ENCODE peak calls at places on chromosomes 4 and X, in ten cellular contexts. A is tibial nerve, G is IMR-90, Q is endothelial cell of umbilical vein, M is HepG2, F is A549, N is GM12878, O is H1, B is Peyer's patch, I is right lobe of liver. V is an unnamed sample.

GRCh38 chrX:45771114-45771513 is 570.4 kb upstream of the DIPK2B start:
- DNase-seq in N (no peak), O (no peak), Q (peak), I (no peak), B (no peak), G (peak), F (peak), M (peak), A (no peak), V (no peak)

GRCh38 chr4:102535398-102536082 is 34.4 kb downstream of the NFKB1 start:
- DNase-seq in Q (no peak), M (no peak), O (no peak), N (no peak), F (no peak), I (no peak), A (no peak), G (peak), B (no peak), V (no peak)

GRCh38 chr4:140052050-140052449 is 101.9 kb downstream of the MAML3 start:
- DNase-seq in B (no peak), A (peak), O (no peak), F (no peak), Q (peak), I (no peak), G (peak), N (no peak), M (peak), V (peak)

GRCh38 chr4:8157944-8158709 is 486 bp downstream of the ABLIM2 start:
- DNase-seq in M (no peak), O (no peak), G (no peak), N (no peak), Q (no peak), F (no peak), B (no peak), A (no peak), I (no peak), V (no peak)

GRCh38 chr4:2825184-2825506 is 18.5 kb upstream of the ADD1 start:
- DNase-seq in G (no peak), I (peak), B (no peak), A (no peak), Q (no peak), O (no peak), N (no peak), M (no peak), F (no peak), V (no peak)

GRCh38 chr4:113869743-113870375 is 108.3 kb upstream of the CAMK2D start:
- DNase-seq in I (no peak), Q (peak), A (no peak), O (no peak), G (peak), M (no peak), N (peak), F (no peak), B (peak), V (no peak)

GRCh38 chr4:2151544-2151943 is 90.4 kb downstream of the HAUS3 start:
- DNase-seq in B (no peak), F (no peak), O (no peak), N (no peak), Q (no peak), I (no peak), M (no peak), A (no peak), G (no peak), V (no peak)

GRCh38 chrX:71622347-71623104 is 4.2 kb upstream of the CXCR3 start:
- DNase-seq in B (peak), N (peak), Q (peak), F (peak), I (peak), M (peak), G (peak), A (peak), O (no peak), V (peak)

GRCh38 chr4:3421470-3421869 is 20.3 kb upstream of the HGFAC start:
- DNase-seq in N (no peak), O (no peak), Q (no peak), A (no peak), B (no peak), I (peak), G (no peak), M (no peak), F (no peak), V (no peak)

GRCh38 chr4:111031180-111031579 is 408.3 kb upstream of the PITX2 start:
- DNase-seq in I (no peak), A (no peak), O (no peak), N (no peak), M (no peak), Q (no peak), B (no peak), G (peak), F (no peak), V (no peak)

GRCh38 chrX:2500091-2500680 is 590 bp downstream of the DHRSX start:
- DNase-seq in F (peak), M (peak), O (no peak), G (peak), A (no peak), N (no peak), I (peak), B (peak), Q (peak), V (no peak)

GRCh38 chrX:18877472-18877871 is 106.4 kb downstream of the PHKA2 start:
- DNase-seq in M (peak), O (no peak), I (no peak), A (no peak), Q (no peak), G (no peak), B (no peak), F (no peak), N (no peak), V (no peak)

GRCh38 chrX:134542485-134542884 is 82.5 kb downstream of the HPRT1 start:
- DNase-seq in G (peak), O (no peak), I (no peak), Q (no peak), F (no peak), B (no peak), A (no peak), N (no peak), M (no peak), V (no peak)

GRCh38 chr4:99921174-99921573 is 25.2 kb downstream of the DNAJB14 start:
- DNase-seq in O (no peak), N (no peak), G (no peak), A (no peak), F (no peak), I (no peak), B (no peak), Q (no peak), M (no peak), V (no peak)

GRCh38 chr4:113049421-113050355 is at the start of gene ANK2:
- DNase-seq in I (no peak), Q (no peak), O (peak), A (no peak), B (no peak), M (no peak), F (no peak), G (no peak), N (no peak), V (peak)

GRCh38 chrX:23434356-23434884 is 99.8 kb downstream of the PTCHD1 start:
- DNase-seq in F (no peak), I (no peak), M (no peak), Q (no peak), N (no peak), A (peak), B (peak), O (no peak), G (peak), V (peak)

GRCh38 chr4:6221296-6221850 is 21.0 kb upstream of the JAKMIP1 start:
- DNase-seq in Q (no peak), I (peak), O (no peak), G (no peak), M (no peak), B (no peak), A (no peak), N (no peak), F (no peak), V (peak)

GRCh38 chr4:52658671-52659015 is 458 bp downstream of the USP46 start:
- DNase-seq in I (no peak), F (peak), O (no peak), A (no peak), B (no peak), M (no peak), Q (peak), N (no peak), G (no peak), V (no peak)

GRCh38 chrX:10360121-10360520 is 203.3 kb downstream of the CLCN4 start:
- DNase-seq in O (no peak), Q (no peak), M (no peak), F (no peak), N (no peak), I (no peak), A (peak), G (peak), B (no peak), V (no peak)

GRCh38 chrX:107880054-107880610 is 54.5 kb downstream of the MID2 start:
- DNase-seq in O (no peak), B (no peak), N (no peak), I (no peak), F (no peak), Q (no peak), A (no peak), M (no peak), G (no peak), V (no peak)

GRCh38 chr4:146061610-146062324 is 113.8 kb upstream of the LSM6 start:
- DNase-seq in G (no peak), B (no peak), M (no peak), O (no peak), F (no peak), A (no peak), Q (no peak), N (no peak), I (no peak), V (no peak)

GRCh38 chr4:82988323-82988832 is 22.2 kb downstream of the LIN54 start:
- DNase-seq in N (no peak), M (no peak), Q (no peak), A (no peak), G (peak), F (no peak), O (no peak), B (no peak), I (no peak), V (no peak)

GRCh38 chr4:91116861-91117260 is 989.7 kb downstream of the CCSER1 start:
- DNase-seq in N (no peak), G (no peak), M (no peak), O (no peak), A (no peak), Q (peak), I (no peak), B (no peak), F (no peak), V (no peak)

GRCh38 chr4:157700898-157701694 is 471.7 kb downstream of the GASK1B start:
- DNase-seq in N (no peak), Q (peak), O (no peak), M (no peak), G (no peak), B (no peak), F (no peak), A (no peak), I (no peak), V (no peak)

GRCh38 chr4:7968262-7968896 is 28.7 kb upstream of the AFAP1 start:
- DNase-seq in F (no peak), I (no peak), G (no peak), A (no peak), B (no peak), M (no peak), N (no peak), O (no peak), Q (peak), V (no peak)

GRCh38 chr4:114400531-114400930 is 198.1 kb upstream of the UGT8 start:
- DNase-seq in M (no peak), Q (no peak), G (no peak), I (no peak), F (no peak), O (no peak), B (no peak), N (no peak), A (no peak), V (no peak)

GRCh38 chr4:27005512-27006246 is 145.0 kb downstream of the STIM2 start:
- DNase-seq in B (no peak), F (no peak), M (no peak), N (no peak), I (no peak), O (no peak), A (no peak), Q (peak), G (peak), V (no peak)

GRCh38 chr4:128525387-128525786 is 237.8 kb upstream of the PGRMC2 start:
- DNase-seq in Q (peak), I (no peak), A (no peak), N (no peak), O (no peak), M (no peak), F (no peak), B (no peak), G (peak), V (no peak)

GRCh38 chrX:16577483-16578029 is 72.4 kb upstream of the S100G start:
- DNase-seq in N (no peak), I (no peak), F (no peak), Q (no peak), A (no peak), B (no peak), O (no peak), G (no peak), M (no peak), V (no peak)

GRCh38 chr4:83560523-83560922 is 24.6 kb downstream of the GPAT3 start:
- DNase-seq in I (no peak), F (no peak), A (no peak), G (no peak), B (no peak), M (no peak), N (no peak), Q (no peak), O (no peak), V (no peak)

GRCh38 chr4:94411296-94411695 is 40.4 kb upstream of the PDLIM5 start:
- DNase-seq in Q (no peak), M (no peak), G (no peak), O (no peak), N (no peak), F (no peak), B (no peak), I (no peak), A (no peak), V (no peak)

GRCh38 chrX:57918750-57919436 is 8.6 kb upstream of the ZXDA start:
- DNase-seq in I (no peak), G (peak), F (no peak), O (no peak), Q (peak), B (no peak), A (peak), M (peak), N (no peak), V (peak)

GRCh38 chrX:115602729-115603389 is 41.9 kb downstream of the PLS3 start:
- DNase-seq in I (no peak), M (no peak), N (no peak), A (no peak), O (no peak), G (no peak), F (no peak), Q (no peak), B (no peak), V (no peak)
- H3K27ac ChIP-seq in I (no peak), M (no peak), N (no peak), A (peak), O (no peak), G (no peak), F (peak), Q (no peak), B (no peak), V (peak)

GRCh38 chrX:50211510-50211909 is 6.9 kb downstream of the CCNB3 start:
- DNase-seq in N (no peak), Q (no peak), F (no peak), M (no peak), A (no peak), I (no peak), B (no peak), G (peak), O (no peak), V (no peak)
- TF ChIP-seq CTCF in N (peak), Q (peak), F (peak), M (peak), A (no peak), I (peak), B (no peak), G (no peak), O (peak), V (no peak)

GRCh38 chr4:151098191-151098590 is 1.2 kb upstream of the RPS3A start:
- DNase-seq in M (no peak), A (no peak), B (no peak), O (no peak), I (no peak), N (no peak), G (no peak), Q (no peak), F (no peak), V (no peak)

GRCh38 chr4:151099976-151100417 is 569 bp downstream of the RPS3A start:
- DNase-seq in O (no peak), M (no peak), A (no peak), N (no peak), I (no peak), B (no peak), Q (no peak), F (no peak), G (peak), V (no peak)

GRCh38 chr4:151100517-151100916 is 1.1 kb downstream of the RPS3A start:
- DNase-seq in A (no peak), M (no peak), F (no peak), G (no peak), N (no peak), Q (peak), I (no peak), B (no peak), O (no peak), V (no peak)

GRCh38 chr4:151097759-151098158 is 1.7 kb upstream of the RPS3A start:
- DNase-seq in B (no peak), F (no peak), A (no peak), I (no peak), Q (no peak), M (no peak), N (no peak), O (no peak), G (no peak), V (no peak)

DNA sequence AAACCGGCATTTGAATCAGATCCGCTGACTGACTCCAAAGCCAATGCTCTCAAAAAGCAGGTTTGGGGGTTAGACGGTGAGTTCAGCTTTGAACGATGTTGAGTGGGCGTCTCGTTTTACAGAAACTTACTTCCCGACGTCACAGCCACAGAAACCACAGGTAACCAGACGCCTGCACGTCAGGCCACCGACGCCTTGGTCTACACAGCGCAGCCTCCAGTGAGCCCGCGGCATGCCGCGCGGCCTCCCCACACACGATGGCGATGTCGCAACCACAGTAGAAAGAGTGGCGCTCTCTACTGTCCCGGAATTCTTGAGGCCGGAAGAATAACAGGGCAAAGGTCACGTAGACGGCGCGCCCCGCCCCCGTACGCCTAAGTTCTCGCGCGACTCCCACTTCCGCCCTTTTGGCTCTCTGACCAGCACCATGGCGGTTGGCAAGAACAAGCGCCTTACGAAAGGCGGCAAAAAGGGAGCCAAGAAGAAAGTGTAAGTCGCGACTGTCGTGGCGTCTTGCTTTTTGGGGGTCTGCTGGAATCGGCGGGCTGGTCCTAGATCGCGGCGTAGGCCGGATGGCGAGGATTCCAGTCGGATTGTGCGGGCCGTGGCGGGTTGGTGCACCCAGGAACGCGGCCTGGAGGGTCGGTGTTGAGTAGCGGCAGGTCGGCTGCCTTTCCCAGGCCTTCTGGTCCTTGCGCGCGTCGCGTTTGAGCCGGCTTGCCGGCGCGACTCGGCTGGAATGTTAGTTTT is at the start of gene RPS3A:
- DNase-seq in N (peak), B (peak), Q (peak), M (peak), F (peak), O (peak), I (peak), A (peak), G (peak), V (peak)
- TF ChIP-seq POLR2A in N (peak), B (peak), Q (peak), M (peak), F (peak), O (peak), I (peak), A (peak), G (peak), V (peak)

GRCh38 chr4:78776031-78776728 is at the start of gene BMP2K:
- DNase-seq in N (no peak), G (peak), A (peak), O (peak), B (peak), Q (peak), M (peak), I (peak), F (peak), V (peak)

GRCh38 chr4:78772526-78773084 is 3.5 kb upstream of the BMP2K start:
- DNase-seq in A (no peak), O (no peak), F (no peak), B (no peak), I (no peak), Q (no peak), G (no peak), M (no peak), N (no peak), V (no peak)

GRCh38 chr4:78775278-78776030 is 696 bp upstream of the BMP2K start:
- DNase-seq in A (peak), B (peak), I (peak), N (no peak), M (peak), O (peak), G (peak), Q (peak), F (peak), V (peak)

GRCh38 chr4:78776729-78777555 is 792 bp downstream of the BMP2K start:
- DNase-seq in I (peak), O (peak), F (peak), A (peak), N (no peak), B (peak), M (peak), Q (peak), G (peak), V (peak)

DNA sequence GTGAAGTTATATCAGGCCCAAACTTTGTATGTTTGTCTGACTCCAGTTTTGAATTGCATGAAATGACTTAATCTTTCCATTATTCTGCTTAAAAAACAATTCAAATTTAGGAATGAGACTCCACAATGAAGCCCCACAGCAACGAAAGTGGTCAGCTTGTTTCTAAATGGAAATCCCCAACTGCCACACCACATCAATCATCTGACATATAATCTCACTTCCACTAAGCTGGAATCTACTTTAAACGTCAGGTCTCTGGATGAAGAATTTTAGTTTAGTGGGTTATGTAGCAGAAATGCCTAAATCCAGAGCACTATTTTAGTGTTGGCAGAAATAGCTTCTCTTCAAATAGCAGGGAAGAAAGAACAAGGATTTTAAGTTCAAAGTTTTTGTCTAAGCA is 1.8 kb upstream of the BMP2K start:
- DNase-seq in N (no peak), O (no peak), Q (no peak), I (no peak), F (no peak), A (no peak), B (no peak), M (no peak), G (peak), V (no peak)
- H3K27ac ChIP-seq in N (peak), O (no peak), Q (no peak), I (no peak), F (peak), A (peak), B (no peak), M (no peak), G (no peak), V (no peak)

DNA sequence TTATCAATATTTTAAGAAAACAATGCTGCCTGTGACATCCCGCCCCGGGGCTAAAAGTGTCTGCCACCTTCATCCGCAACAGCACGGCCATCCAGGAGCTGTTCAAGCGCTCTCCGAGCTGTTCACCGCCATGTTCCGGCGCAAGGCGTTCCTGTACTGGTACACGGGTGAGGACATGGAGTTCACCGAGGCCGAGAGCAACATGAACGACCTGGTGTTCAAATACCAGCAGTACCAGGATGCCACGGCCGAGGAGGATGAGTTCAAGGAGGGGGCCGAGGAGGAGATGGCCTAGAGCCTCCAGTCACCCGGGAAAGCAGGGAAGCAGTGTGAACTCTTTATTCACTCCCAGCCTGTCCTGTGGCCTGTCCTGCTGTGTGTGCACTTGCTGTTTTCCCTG is 12.1 kb upstream of the KLHL13 start:
- DNase-seq in G (no peak), F (no peak), M (no peak), A (no peak), I (no peak), Q (no peak), O (no peak), N (no peak), B (no peak), V (no peak)
- TF ChIP-seq CTCF in G (no peak), F (no peak), M (no peak), A (no peak), I (no peak), Q (no peak), O (no peak), N (no peak), B (no peak), V (no peak)

GRCh38 chrX:153775293-153775595 is 5.6 kb upstream of the SRPK3 start:
- DNase-seq in I (peak), O (no peak), A (no peak), F (no peak), Q (no peak), G (no peak), M (no peak), B (no peak), N (no peak), V (no peak)

GRCh38 chrX:153778151-153778551 is 2.7 kb upstream of the SRPK3 start:
- DNase-seq in A (no peak), F (no peak), O (no peak), B (no peak), Q (no peak), M (no peak), I (peak), N (no peak), G (no peak), V (no peak)

GRCh38 chrX:153777261-153778090 is 3.4 kb upstream of the SRPK3 start:
- DNase-seq in Q (no peak), I (peak), M (no peak), O (no peak), A (no peak), B (no peak), F (no peak), G (no peak), N (no peak), V (no peak)

GRCh38 chrX:153775631-153776595 is 4.9 kb upstream of the SRPK3 start:
- DNase-seq in A (no peak), I (peak), F (no peak), Q (no peak), M (no peak), N (no peak), G (no peak), O (no peak), B (no peak), V (no peak)

GRCh38 chrX:153776611-153777045 is 4.2 kb upstream of the SRPK3 start:
- DNase-seq in O (no peak), N (no peak), A (no peak), Q (no peak), M (no peak), I (peak), B (no peak), G (no peak), F (no peak), V (no peak)
- TF ChIP-seq POLR2A in O (no peak), N (no peak), A (no peak), Q (no peak), M (no peak), I (no peak), B (no peak), G (no peak), F (no peak), V (no peak)